ENCODE peak calls at places on chromosomes 11 and 22, in eight cellular contexts. R, H, S, J, G, V, I and K are unnamed samples.

GRCh38 chr11:134509381-134510068 is 97.5 kb upstream of the B3GAT1 start:
- DNase-seq in R (peak), H (no peak), S (no peak), J (no peak), G (no peak), V (peak), I (no peak), K (no peak)

GRCh38 chr22:44731357-44731970 is 20.9 kb upstream of the ARHGAP8 start:
- DNase-seq in R (peak), H (no peak), S (no peak), J (no peak), G (no peak), V (no peak), I (no peak), K (no peak)

GRCh38 chr22:47055921-47056320 is 293.5 kb downstream of the TBC1D22A start:
- DNase-seq in R (no peak), H (no peak), S (no peak), J (no peak), G (no peak), V (peak), I (no peak), K (no peak)

GRCh38 chr11:110433393-110434333 is 3.9 kb downstream of the FDX1 start:
- DNase-seq in R (no peak), H (no peak), S (no peak), J (peak), G (no peak), V (no peak), I (peak), K (no peak)

GRCh38 chr11:18527512-18527911 is 770 bp upstream of the TSG101 start:
- DNase-seq in R (no peak), H (no peak), S (no peak), J (no peak), G (no peak), V (no peak), I (no peak), K (no peak)

GRCh38 chr11:34449013-34449412 is 10.3 kb downstream of the CAT start:
- DNase-seq in R (no peak), H (no peak), S (no peak), J (no peak), G (no peak), V (no peak), I (no peak), K (no peak)

GRCh38 chr11:115886111-115886733 is 382.0 kb upstream of the CADM1 start:
- DNase-seq in R (no peak), H (no peak), S (no peak), J (no peak), G (no peak), V (no peak), I (no peak), K (no peak)

GRCh38 chr11:107202189-107202588 is 183.9 kb upstream of the GUCY1A2 start:
- DNase-seq in R (no peak), H (no peak), S (no peak), J (no peak), G (no peak), V (no peak), I (no peak), K (no peak)

GRCh38 chr11:129458756-129459535 is 83.3 kb downstream of the BARX2 start:
- DNase-seq in R (no peak), H (no peak), S (no peak), J (no peak), G (no peak), V (no peak), I (no peak), K (no peak)

GRCh38 chr11:125257185-125257584 is 92.6 kb downstream of the PKNOX2 start:
- DNase-seq in R (no peak), H (no peak), S (no peak), J (no peak), G (no peak), V (no peak), I (no peak), K (no peak)

GRCh38 chr11:129785383-129786111 is 30.1 kb upstream of the TMEM45B start:
- DNase-seq in R (no peak), H (no peak), S (no peak), J (no peak), G (no peak), V (no peak), I (no peak), K (no peak)